ENCODE peak calls at places on chromosomes 6 and 20, in seven cellular contexts. One of them, this sample, is unnamed.

GRCh38 chr6:84652356-84653026 is 111.9 kb downstream of the TBX18 start:
- DNase-seq in NAMALWA: no peak
- DNase-seq in astrocyte of the spinal cord: peak; percentile 91
- DNase-seq in NCI-H69: no peak
- DNase-seq in activated CD4-positive, alpha-beta T cell treated with anti-CD3 and anti-CD28 coated beads, Interleukin-2, amount 10 ng/mL, durations not matched to agents 24 days and 14 days: no peak
- DNase-seq in activated CD4-positive, CD25-positive, alpha-beta regulatory T cell: no peak
- DNase-seq in HFFc6: peak; percentile 93
- DNase-seq in this sample: no peak

GRCh38 chr6:111943273-111943672 is 70.0 kb upstream of the FYN start:
- DNase-seq in activated CD4-positive, CD25-positive, alpha-beta regulatory T cell: no peak
- DNase-seq in astrocyte of the spinal cord: no peak
- DNase-seq in activated CD4-positive, alpha-beta T cell treated with anti-CD3 and anti-CD28 coated beads, Interleukin-2, amount 10 ng/mL, durations not matched to agents 24 days and 14 days: no peak
- DNase-seq in HFFc6: no peak
- DNase-seq in NAMALWA: no peak
- DNase-seq in NCI-H69: no peak
- DNase-seq in this sample: no peak

GRCh38 chr20:44398303-44398702 is 42.8 kb downstream of the HNF4A start:
- DNase-seq in activated CD4-positive, CD25-positive, alpha-beta regulatory T cell: no peak
- DNase-seq in activated CD4-positive, alpha-beta T cell treated with anti-CD3 and anti-CD28 coated beads, Interleukin-2, amount 10 ng/mL, durations not matched to agents 24 days and 14 days: no peak
- DNase-seq in NCI-H69: no peak
- DNase-seq in NAMALWA: no peak
- DNase-seq in HFFc6: peak; percentile 35
- DNase-seq in astrocyte of the spinal cord: peak; percentile 21
- DNase-seq in this sample: no peak

GRCh38 chr6:138600726-138601125 is 101.4 kb upstream of the NHSL1 start:
- DNase-seq in astrocyte of the spinal cord: peak; percentile 62
- DNase-seq in activated CD4-positive, CD25-positive, alpha-beta regulatory T cell: no peak
- DNase-seq in NAMALWA: no peak
- DNase-seq in activated CD4-positive, alpha-beta T cell treated with anti-CD3 and anti-CD28 coated beads, Interleukin-2, amount 10 ng/mL, durations not matched to agents 24 days and 14 days: no peak
- DNase-seq in NCI-H69: peak; percentile 16
- DNase-seq in HFFc6: peak; percentile 55
- DNase-seq in this sample: no peak

GRCh38 chr6:38818691-38819090 is 103.6 kb downstream of the DNAH8 start:
- DNase-seq in activated CD4-positive, alpha-beta T cell treated with anti-CD3 and anti-CD28 coated beads, Interleukin-2, amount 10 ng/mL, durations not matched to agents 24 days and 14 days: no peak
- DNase-seq in NCI-H69: no peak
- DNase-seq in HFFc6: no peak
- DNase-seq in NAMALWA: no peak
- DNase-seq in astrocyte of the spinal cord: no peak
- DNase-seq in activated CD4-positive, CD25-positive, alpha-beta regulatory T cell: no peak
- DNase-seq in this sample: no peak

GRCh38 chr6:169293196-169293595 is 39.5 kb upstream of the THBS2 start:
- DNase-seq in NCI-H69: no peak
- DNase-seq in NAMALWA: no peak
- DNase-seq in HFFc6: no peak
- DNase-seq in activated CD4-positive, CD25-positive, alpha-beta regulatory T cell: no peak
- DNase-seq in activated CD4-positive, alpha-beta T cell treated with anti-CD3 and anti-CD28 coated beads, Interleukin-2, amount 10 ng/mL, durations not matched to agents 24 days and 14 days: no peak
- DNase-seq in astrocyte of the spinal cord: no peak
- DNase-seq in this sample: no peak

GRCh38 chr6:15283986-15284361 is 38.1 kb downstream of the JARID2 start:
- DNase-seq in HFFc6: peak; percentile 34
- DNase-seq in NAMALWA: no peak
- DNase-seq in astrocyte of the spinal cord: peak; percentile 72
- DNase-seq in NCI-H69: no peak
- DNase-seq in activated CD4-positive, alpha-beta T cell treated with anti-CD3 and anti-CD28 coated beads, Interleukin-2, amount 10 ng/mL, durations not matched to agents 24 days and 14 days: no peak
- DNase-seq in activated CD4-positive, CD25-positive, alpha-beta regulatory T cell: no peak
- DNase-seq in this sample: no peak

GRCh38 chr6:156840606-156841005 is 63.4 kb downstream of the ARID1B start:
- DNase-seq in NCI-H69: no peak
- DNase-seq in HFFc6: no peak
- DNase-seq in activated CD4-positive, alpha-beta T cell treated with anti-CD3 and anti-CD28 coated beads, Interleukin-2, amount 10 ng/mL, durations not matched to agents 24 days and 14 days: no peak
- DNase-seq in activated CD4-positive, CD25-positive, alpha-beta regulatory T cell: no peak
- DNase-seq in astrocyte of the spinal cord: no peak
- DNase-seq in NAMALWA: peak; percentile 66
- DNase-seq in this sample: no peak

GRCh38 chr20:10307359-10307735 is 88.7 kb downstream of the SNAP25 start:
- DNase-seq in astrocyte of the spinal cord: no peak
- DNase-seq in HFFc6: no peak
- DNase-seq in NAMALWA: no peak
- DNase-seq in activated CD4-positive, CD25-positive, alpha-beta regulatory T cell: no peak
- DNase-seq in activated CD4-positive, alpha-beta T cell treated with anti-CD3 and anti-CD28 coated beads, Interleukin-2, amount 10 ng/mL, durations not matched to agents 24 days and 14 days: no peak
- DNase-seq in NCI-H69: no peak
- DNase-seq in this sample: no peak

GRCh38 chr6:33162471-33162870 is 29.8 kb downstream of the COL11A2 start:
- DNase-seq in NAMALWA: no peak
- DNase-seq in astrocyte of the spinal cord: no peak
- DNase-seq in NCI-H69: no peak
- DNase-seq in activated CD4-positive, alpha-beta T cell treated with anti-CD3 and anti-CD28 coated beads, Interleukin-2, amount 10 ng/mL, durations not matched to agents 24 days and 14 days: no peak
- DNase-seq in activated CD4-positive, CD25-positive, alpha-beta regulatory T cell: no peak
- DNase-seq in HFFc6: no peak
- DNase-seq in this sample: no peak

GRCh38 chr20:63854766-63855362 is 6.4 kb upstream of the ABHD16B start:
- DNase-seq in NCI-H69: no peak
- DNase-seq in NAMALWA: no peak
- DNase-seq in HFFc6: no peak
- DNase-seq in activated CD4-positive, CD25-positive, alpha-beta regulatory T cell: no peak
- DNase-seq in activated CD4-positive, alpha-beta T cell treated with anti-CD3 and anti-CD28 coated beads, Interleukin-2, amount 10 ng/mL, durations not matched to agents 24 days and 14 days: no peak
- DNase-seq in astrocyte of the spinal cord: no peak
- DNase-seq in this sample: no peak

GRCh38 chr6:145453376-145453775 is 281.9 kb downstream of the EPM2A start:
- DNase-seq in NCI-H69: peak; percentile 52
- DNase-seq in astrocyte of the spinal cord: no peak
- DNase-seq in NAMALWA: no peak
- DNase-seq in activated CD4-positive, alpha-beta T cell treated with anti-CD3 and anti-CD28 coated beads, Interleukin-2, amount 10 ng/mL, durations not matched to agents 24 days and 14 days: no peak
- DNase-seq in activated CD4-positive, CD25-positive, alpha-beta regulatory T cell: no peak
- DNase-seq in HFFc6: no peak
- DNase-seq in this sample: no peak

GRCh38 chr20:40443731-40444130 is 245.3 kb downstream of the MAFB start:
- DNase-seq in NCI-H69: no peak
- DNase-seq in activated CD4-positive, CD25-positive, alpha-beta regulatory T cell: no peak
- DNase-seq in NAMALWA: no peak
- DNase-seq in astrocyte of the spinal cord: no peak
- DNase-seq in HFFc6: no peak
- DNase-seq in activated CD4-positive, alpha-beta T cell treated with anti-CD3 and anti-CD28 coated beads, Interleukin-2, amount 10 ng/mL, durations not matched to agents 24 days and 14 days: no peak
- DNase-seq in this sample: no peak

GRCh38 chr20:36745234-36745926 is 510 bp downstream of the NDRG3 start:
- DNase-seq in activated CD4-positive, CD25-positive, alpha-beta regulatory T cell: no peak
- DNase-seq in NCI-H69: peak; percentile 51
- DNase-seq in astrocyte of the spinal cord: peak; percentile 8
- DNase-seq in HFFc6: no peak
- DNase-seq in activated CD4-positive, alpha-beta T cell treated with anti-CD3 and anti-CD28 coated beads, Interleukin-2, amount 10 ng/mL, durations not matched to agents 24 days and 14 days: no peak
- DNase-seq in NAMALWA: peak; percentile 57
- DNase-seq in this sample: no peak

GRCh38 chr6:27825025-27825823 is 87.0 kb downstream of the OR2B2 start:
- DNase-seq in activated CD4-positive, CD25-positive, alpha-beta regulatory T cell: no peak
- DNase-seq in NCI-H69: peak; percentile 36
- DNase-seq in activated CD4-positive, alpha-beta T cell treated with anti-CD3 and anti-CD28 coated beads, Interleukin-2, amount 10 ng/mL, durations not matched to agents 24 days and 14 days: no peak
- DNase-seq in astrocyte of the spinal cord: no peak
- DNase-seq in HFFc6: no peak
- DNase-seq in NAMALWA: peak; percentile 79
- DNase-seq in this sample: no peak

GRCh38 chr6:38760097-38760496 is 45.0 kb downstream of the DNAH8 start:
- DNase-seq in activated CD4-positive, CD25-positive, alpha-beta regulatory T cell: no peak
- DNase-seq in astrocyte of the spinal cord: no peak
- DNase-seq in HFFc6: no peak
- DNase-seq in activated CD4-positive, alpha-beta T cell treated with anti-CD3 and anti-CD28 coated beads, Interleukin-2, amount 10 ng/mL, durations not matched to agents 24 days and 14 days: no peak
- DNase-seq in NCI-H69: no peak
- DNase-seq in NAMALWA: no peak
- DNase-seq in this sample: no peak

GRCh38 chr20:43737925-43738324 is 11.1 kb upstream of the GTSF1L start:
- DNase-seq in NCI-H69: no peak
- DNase-seq in HFFc6: no peak
- DNase-seq in NAMALWA: no peak
- DNase-seq in astrocyte of the spinal cord: no peak
- DNase-seq in activated CD4-positive, alpha-beta T cell treated with anti-CD3 and anti-CD28 coated beads, Interleukin-2, amount 10 ng/mL, durations not matched to agents 24 days and 14 days: no peak
- DNase-seq in activated CD4-positive, CD25-positive, alpha-beta regulatory T cell: no peak
- DNase-seq in this sample: no peak

GRCh38 chr6:130577178-130577919 is 211.5 kb downstream of the TMEM200A start:
- DNase-seq in NCI-H69: no peak
- DNase-seq in HFFc6: no peak
- DNase-seq in NAMALWA: no peak
- DNase-seq in activated CD4-positive, CD25-positive, alpha-beta regulatory T cell: no peak
- DNase-seq in astrocyte of the spinal cord: no peak
- DNase-seq in activated CD4-positive, alpha-beta T cell treated with anti-CD3 and anti-CD28 coated beads, Interleukin-2, amount 10 ng/mL, durations not matched to agents 24 days and 14 days: peak; percentile 67
- DNase-seq in this sample: no peak

GRCh38 chr6:112109267-112109666 is 21.9 kb downstream of the FAM229B start:
- DNase-seq in activated CD4-positive, CD25-positive, alpha-beta regulatory T cell: no peak
- DNase-seq in astrocyte of the spinal cord: no peak
- DNase-seq in activated CD4-positive, alpha-beta T cell treated with anti-CD3 and anti-CD28 coated beads, Interleukin-2, amount 10 ng/mL, durations not matched to agents 24 days and 14 days: no peak
- DNase-seq in HFFc6: no peak
- DNase-seq in NCI-H69: no peak
- DNase-seq in NAMALWA: no peak
- DNase-seq in this sample: no peak

This sample was measured in activated T-cell treated with anti-CD3 and anti-CD28 coated beads, Interleukin-2, amount 50 U/mL, for 24 hours.